ENCODE peak calls at places on chromosomes 1 and 21, in six cellular contexts. One of them, this sample, is unnamed. For H3K4me1 and H3K9me3, the result is how much of the 10 kb centered on the place peaks cover.

GRCh38 chr1:179229214-179230140 is at the start of gene ABL2:
- DNase-seq in tibial nerve: peak
- DNase-seq in ascending aorta: peak
- DNase-seq in PC-9: peak
- DNase-seq in endothelial cell of umbilical vein: peak
- DNase-seq in CD8-positive, alpha-beta T cell: peak
- DNase-seq in this sample: no peak

GRCh38 chr1:93446837-93447451 is 974 bp upstream of the FNBP1L start:
- DNase-seq in tibial nerve: no peak
- DNase-seq in ascending aorta: no peak
- DNase-seq in PC-9: peak
- DNase-seq in endothelial cell of umbilical vein: peak
- DNase-seq in CD8-positive, alpha-beta T cell: no peak
- DNase-seq in this sample: no peak

GRCh38 chr1:91166106-91166712 is 144.4 kb upstream of the ZNF644 start:
- DNase-seq in tibial nerve: peak
- DNase-seq in ascending aorta: no peak
- DNase-seq in PC-9: peak
- DNase-seq in endothelial cell of umbilical vein: peak
- DNase-seq in CD8-positive, alpha-beta T cell: no peak
- DNase-seq in this sample: no peak

GRCh38 chr1:201094829-201095228 is 17.4 kb downstream of the CACNA1S start:
- DNase-seq in tibial nerve: no peak
- DNase-seq in ascending aorta: no peak
- DNase-seq in PC-9: no peak
- DNase-seq in endothelial cell of umbilical vein: no peak
- DNase-seq in CD8-positive, alpha-beta T cell: no peak
- DNase-seq in this sample: no peak

GRCh38 chr21:43355925-43356289 is 71.0 kb downstream of the SIK1 start:
- DNase-seq in tibial nerve: no peak
- DNase-seq in ascending aorta: no peak
- DNase-seq in PC-9: peak
- DNase-seq in endothelial cell of umbilical vein: no peak
- DNase-seq in CD8-positive, alpha-beta T cell: no peak
- DNase-seq in this sample: no peak

GRCh38 chr1:75618382-75618781 is 7.5 kb upstream of the SLC44A5 start:
- DNase-seq in tibial nerve: no peak
- DNase-seq in ascending aorta: no peak
- DNase-seq in PC-9: no peak
- DNase-seq in endothelial cell of umbilical vein: no peak
- DNase-seq in CD8-positive, alpha-beta T cell: no peak
- DNase-seq in this sample: no peak

GRCh38 chr1:14222086-14222485 is 376.4 kb upstream of the KAZN start:
- DNase-seq in tibial nerve: no peak
- DNase-seq in ascending aorta: no peak
- DNase-seq in PC-9: no peak
- DNase-seq in endothelial cell of umbilical vein: no peak
- DNase-seq in CD8-positive, alpha-beta T cell: no peak
- DNase-seq in this sample: no peak

GRCh38 chr1:181391297-181391905 is 91.9 kb upstream of the CACNA1E start:
- DNase-seq in tibial nerve: no peak
- DNase-seq in ascending aorta: no peak
- DNase-seq in PC-9: no peak
- DNase-seq in endothelial cell of umbilical vein: no peak
- DNase-seq in CD8-positive, alpha-beta T cell: no peak
- DNase-seq in this sample: no peak

GRCh38 chr1:149844650-149845255 is 54.6 kb upstream of the BOLA1 start:
- DNase-seq in tibial nerve: peak
- DNase-seq in ascending aorta: no peak
- DNase-seq in PC-9: no peak
- DNase-seq in endothelial cell of umbilical vein: no peak
- DNase-seq in CD8-positive, alpha-beta T cell: no peak
- DNase-seq in this sample: no peak

GRCh38 chr1:10514490-10515235 is 39.9 kb downstream of the PEX14 start:
- DNase-seq in tibial nerve: no peak
- DNase-seq in ascending aorta: no peak
- DNase-seq in PC-9: no peak
- DNase-seq in endothelial cell of umbilical vein: no peak
- DNase-seq in CD8-positive, alpha-beta T cell: no peak
- DNase-seq in this sample: no peak

GRCh38 chr1:206112600-206113301 is 4.4 kb downstream of the AVPR1B start:
- DNase-seq in tibial nerve: no peak
- DNase-seq in ascending aorta: no peak
- DNase-seq in PC-9: peak
- DNase-seq in endothelial cell of umbilical vein: no peak
- DNase-seq in CD8-positive, alpha-beta T cell: no peak
- DNase-seq in this sample: no peak

GRCh38 chr21:9730866-9731265 is 790.5 kb upstream of the TPTE start:
- DNase-seq in tibial nerve: no peak
- DNase-seq in ascending aorta: peak
- DNase-seq in PC-9: no peak
- DNase-seq in endothelial cell of umbilical vein: no peak
- DNase-seq in CD8-positive, alpha-beta T cell: no peak
- DNase-seq in this sample: no peak

GRCh38 chr1:109610609-109611307 is 8.7 kb downstream of the GNAT2 start:
- DNase-seq in tibial nerve: no peak
- DNase-seq in ascending aorta: no peak
- DNase-seq in PC-9: peak
- DNase-seq in endothelial cell of umbilical vein: no peak
- DNase-seq in CD8-positive, alpha-beta T cell: no peak
- DNase-seq in this sample: no peak

GRCh38 chr1:46577671-46578070 is 26.2 kb upstream of the KNCN start:
- DNase-seq in tibial nerve: no peak
- DNase-seq in ascending aorta: no peak
- DNase-seq in PC-9: no peak
- DNase-seq in endothelial cell of umbilical vein: no peak
- DNase-seq in CD8-positive, alpha-beta T cell: no peak
- DNase-seq in this sample: no peak

GRCh38 chr1:12541274-12542137 is 76.5 kb downstream of the DHRS3 start:
- DNase-seq in tibial nerve: no peak
- DNase-seq in ascending aorta: no peak
- DNase-seq in PC-9: no peak
- DNase-seq in endothelial cell of umbilical vein: peak
- DNase-seq in CD8-positive, alpha-beta T cell: no peak
- DNase-seq in this sample: no peak

GRCh38 chr1:221271696-221272095 is 392.5 kb downstream of the HLX start:
- DNase-seq in tibial nerve: no peak
- DNase-seq in ascending aorta: no peak
- DNase-seq in PC-9: no peak
- DNase-seq in endothelial cell of umbilical vein: no peak
- DNase-seq in CD8-positive, alpha-beta T cell: no peak
- DNase-seq in this sample: no peak

GRCh38 chr1:6675936-6676335 is 25.7 kb downstream of the DNAJC11 start:
- DNase-seq in tibial nerve: no peak
- DNase-seq in ascending aorta: no peak
- DNase-seq in PC-9: no peak
- DNase-seq in endothelial cell of umbilical vein: no peak
- DNase-seq in CD8-positive, alpha-beta T cell: no peak
- DNase-seq in this sample: no peak

GRCh38 chr1:158163000-158163947 is 17.4 kb upstream of the CD1D start:
- DNase-seq in tibial nerve: no peak
- DNase-seq in ascending aorta: no peak
- DNase-seq in PC-9: no peak
- DNase-seq in endothelial cell of umbilical vein: no peak
- DNase-seq in CD8-positive, alpha-beta T cell: no peak
- DNase-seq in this sample: no peak

GRCh38 chr1:54808443-54809207 is 7.5 kb upstream of the TTC22 start:
- DNase-seq in tibial nerve: no peak
- DNase-seq in ascending aorta: peak
- DNase-seq in PC-9: peak
- DNase-seq in endothelial cell of umbilical vein: no peak
- DNase-seq in CD8-positive, alpha-beta T cell: no peak
- DNase-seq in this sample: no peak
- TF ChIP-seq CTCF in tibial nerve: no peak
- TF ChIP-seq CTCF in ascending aorta: no peak
- TF ChIP-seq CTCF in PC-9: peak
- TF ChIP-seq CTCF in endothelial cell of umbilical vein: no peak
- TF ChIP-seq CTCF in CD8-positive, alpha-beta T cell: no peak
- TF ChIP-seq CTCF in this sample: no peak

DNA sequence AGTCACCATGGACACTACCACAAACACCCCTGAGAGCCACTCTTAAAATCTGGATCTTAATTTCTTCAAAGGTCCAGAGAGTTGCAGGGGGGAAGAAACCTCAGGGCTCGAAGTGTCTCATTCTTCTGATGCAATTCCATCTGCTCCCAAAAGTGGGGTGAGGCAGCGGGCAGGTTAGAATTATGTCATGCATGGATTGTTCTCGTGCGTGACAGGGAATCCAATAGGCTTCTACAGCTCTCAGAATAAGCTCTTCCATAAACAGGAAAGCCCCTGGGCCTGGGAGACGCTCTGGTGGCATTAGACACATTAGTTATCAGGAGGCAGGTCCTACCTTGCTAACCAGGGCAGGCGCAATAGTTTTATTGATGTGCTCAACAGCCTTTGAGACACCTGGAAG is 8.4 kb downstream of the ENO1 start:
- DNase-seq in tibial nerve: no peak
- DNase-seq in ascending aorta: no peak
- DNase-seq in PC-9: no peak
- DNase-seq in endothelial cell of umbilical vein: no peak
- DNase-seq in CD8-positive, alpha-beta T cell: no peak
- DNase-seq in this sample: no peak
- H3K4me1 ChIP-seq in tibial nerve: under half
- H3K4me1 ChIP-seq in ascending aorta: under half
- H3K4me1 ChIP-seq in PC-9: under half
- H3K4me1 ChIP-seq in endothelial cell of umbilical vein: under half
- H3K4me1 ChIP-seq in CD8-positive, alpha-beta T cell: under half
- H3K4me1 ChIP-seq in this sample: under half

GRCh38 chr21:45964649-45965048 is 16.9 kb upstream of the COL6A1 start:
- DNase-seq in tibial nerve: no peak
- DNase-seq in ascending aorta: no peak
- DNase-seq in PC-9: no peak
- DNase-seq in endothelial cell of umbilical vein: no peak
- DNase-seq in CD8-positive, alpha-beta T cell: no peak
- DNase-seq in this sample: no peak

GRCh38 chr21:45963225-45963555 is 18.4 kb upstream of the COL6A1 start:
- DNase-seq in tibial nerve: no peak
- DNase-seq in ascending aorta: peak
- DNase-seq in PC-9: no peak
- DNase-seq in endothelial cell of umbilical vein: no peak
- DNase-seq in CD8-positive, alpha-beta T cell: no peak
- DNase-seq in this sample: no peak

GRCh38 chr21:45959779-45960390 is 21.7 kb upstream of the COL6A1 start:
- DNase-seq in tibial nerve: no peak
- DNase-seq in ascending aorta: no peak
- DNase-seq in PC-9: no peak
- DNase-seq in endothelial cell of umbilical vein: no peak
- DNase-seq in CD8-positive, alpha-beta T cell: no peak
- DNase-seq in this sample: no peak

GRCh38 chr21:45965084-45965826 is 16.3 kb upstream of the COL6A1 start:
- DNase-seq in tibial nerve: no peak
- DNase-seq in ascending aorta: peak
- DNase-seq in PC-9: no peak
- DNase-seq in endothelial cell of umbilical vein: no peak
- DNase-seq in CD8-positive, alpha-beta T cell: no peak
- DNase-seq in this sample: no peak

GRCh38 chr21:45962531-45963224 is 18.9 kb upstream of the COL6A1 start:
- DNase-seq in tibial nerve: no peak
- DNase-seq in ascending aorta: peak
- DNase-seq in PC-9: no peak
- DNase-seq in endothelial cell of umbilical vein: no peak
- DNase-seq in CD8-positive, alpha-beta T cell: no peak
- DNase-seq in this sample: no peak
- H3K9me3 ChIP-seq in tibial nerve: under half
- H3K9me3 ChIP-seq in ascending aorta: under half
- H3K9me3 ChIP-seq in PC-9: under half
- H3K9me3 ChIP-seq in endothelial cell of umbilical vein: under half
- H3K9me3 ChIP-seq in CD8-positive, alpha-beta T cell: under half
- H3K9me3 ChIP-seq in this sample: under half

GRCh38 chr1:40782371-40782956 is 1.1 kb upstream of the KCNQ4 start:
- DNase-seq in tibial nerve: no peak
- DNase-seq in ascending aorta: no peak
- DNase-seq in PC-9: peak
- DNase-seq in endothelial cell of umbilical vein: no peak
- DNase-seq in CD8-positive, alpha-beta T cell: no peak
- DNase-seq in this sample: no peak
- TF ChIP-seq CTCF in tibial nerve: no peak
- TF ChIP-seq CTCF in ascending aorta: peak
- TF ChIP-seq CTCF in PC-9: no peak
- TF ChIP-seq CTCF in endothelial cell of umbilical vein: no peak
- TF ChIP-seq CTCF in CD8-positive, alpha-beta T cell: no peak
- TF ChIP-seq CTCF in this sample: no peak

GRCh38 chr1:27954186-27954585 is 5.6 kb upstream of the XKR8 start:
- DNase-seq in tibial nerve: no peak
- DNase-seq in ascending aorta: no peak
- DNase-seq in PC-9: no peak
- DNase-seq in endothelial cell of umbilical vein: no peak
- DNase-seq in CD8-positive, alpha-beta T cell: no peak
- DNase-seq in this sample: no peak

GRCh38 chr1:27952147-27952546 is 7.6 kb upstream of the XKR8 start:
- DNase-seq in tibial nerve: no peak
- DNase-seq in ascending aorta: no peak
- DNase-seq in PC-9: no peak
- DNase-seq in endothelial cell of umbilical vein: no peak
- DNase-seq in CD8-positive, alpha-beta T cell: no peak
- DNase-seq in this sample: no peak

GRCh38 chr1:27951396-27951795 is 8.4 kb upstream of the XKR8 start:
- DNase-seq in tibial nerve: no peak
- DNase-seq in ascending aorta: no peak
- DNase-seq in PC-9: no peak
- DNase-seq in endothelial cell of umbilical vein: no peak
- DNase-seq in CD8-positive, alpha-beta T cell: no peak
- DNase-seq in this sample: no peak

GRCh38 chr1:27945020-27945419 is 10.2 kb downstream of the SMPDL3B start:
- DNase-seq in tibial nerve: no peak
- DNase-seq in ascending aorta: no peak
- DNase-seq in PC-9: no peak
- DNase-seq in endothelial cell of umbilical vein: no peak
- DNase-seq in CD8-positive, alpha-beta T cell: no peak
- DNase-seq in this sample: no peak

GRCh38 chr1:27949027-27949426 is 10.7 kb upstream of the XKR8 start:
- DNase-seq in tibial nerve: no peak
- DNase-seq in ascending aorta: no peak
- DNase-seq in PC-9: no peak
- DNase-seq in endothelial cell of umbilical vein: no peak
- DNase-seq in CD8-positive, alpha-beta T cell: no peak
- DNase-seq in this sample: no peak
- H3K4me1 ChIP-seq in tibial nerve: under half
- H3K4me1 ChIP-seq in ascending aorta: under half
- H3K4me1 ChIP-seq in PC-9: under half
- H3K4me1 ChIP-seq in endothelial cell of umbilical vein: under half
- H3K4me1 ChIP-seq in CD8-positive, alpha-beta T cell: under half
- H3K4me1 ChIP-seq in this sample: under half